ENCODE peak calls at places on chromosomes 7 and 10, in five cellular contexts. One of them, this sample, is unnamed.

GRCh38 chr10:79386637-79387465 is 39.6 kb downstream of the PPIF start:
- DNase-seq in MM.1S: no peak
- DNase-seq in tibial artery: peak; percentile 18
- DNase-seq in endodermal cell: peak; percentile 53
- DNase-seq in psoas muscle: no peak
- DNase-seq in this sample: no peak

GRCh38 chr10:125083576-125083920 is 76.8 kb downstream of the CTBP2 start:
- DNase-seq in MM.1S: no peak
- DNase-seq in tibial artery: peak; percentile 51
- DNase-seq in endodermal cell: no peak
- DNase-seq in psoas muscle: no peak
- DNase-seq in this sample: no peak

GRCh38 chr10:95474228-95475002 is 86.8 kb downstream of the SORBS1 start:
- DNase-seq in MM.1S: no peak
- DNase-seq in tibial artery: peak; percentile 58
- DNase-seq in endodermal cell: no peak
- DNase-seq in psoas muscle: no peak
- DNase-seq in this sample: no peak

GRCh38 chr10:125159486-125159931 is 854 bp downstream of the CTBP2 start:
- DNase-seq in MM.1S: no peak
- DNase-seq in tibial artery: peak; percentile 28
- DNase-seq in endodermal cell: peak; percentile 52
- DNase-seq in psoas muscle: peak; percentile 46
- DNase-seq in this sample: no peak

GRCh38 chr10:100660945-100661344 is 84.4 kb upstream of the PAX2 start:
- DNase-seq in MM.1S: no peak
- DNase-seq in tibial artery: no peak
- DNase-seq in endodermal cell: no peak
- DNase-seq in psoas muscle: no peak
- DNase-seq in this sample: no peak

GRCh38 chr7:4177001-4177400 is 505.1 kb upstream of the FOXK1 start:
- DNase-seq in MM.1S: no peak
- DNase-seq in tibial artery: no peak
- DNase-seq in endodermal cell: no peak
- DNase-seq in psoas muscle: no peak
- DNase-seq in this sample: no peak

GRCh38 chr10:89550509-89550908 is 15.1 kb upstream of the SLC16A12 start:
- DNase-seq in MM.1S: no peak
- DNase-seq in tibial artery: no peak
- DNase-seq in endodermal cell: no peak
- DNase-seq in psoas muscle: no peak
- DNase-seq in this sample: no peak

GRCh38 chr10:95280637-95281036 is 10.2 kb downstream of the PDLIM1 start:
- DNase-seq in MM.1S: no peak
- DNase-seq in tibial artery: no peak
- DNase-seq in endodermal cell: no peak
- DNase-seq in psoas muscle: no peak
- DNase-seq in this sample: no peak

GRCh38 chr10:132502544-132503300 is 34.9 kb upstream of the INPP5A start:
- DNase-seq in MM.1S: no peak
- DNase-seq in tibial artery: no peak
- DNase-seq in endodermal cell: no peak
- DNase-seq in psoas muscle: no peak
- DNase-seq in this sample: no peak

GRCh38 chr7:140230517-140230861 is 53.7 kb upstream of the KDM7A start:
- DNase-seq in MM.1S: peak; percentile 63
- DNase-seq in tibial artery: peak; percentile 46
- DNase-seq in endodermal cell: peak; percentile 54
- DNase-seq in psoas muscle: peak; percentile 58
- DNase-seq in this sample: no peak

GRCh38 chr10:13759167-13759566 is 172.4 kb downstream of the PRPF18 start:
- DNase-seq in MM.1S: no peak
- DNase-seq in tibial artery: no peak
- DNase-seq in endodermal cell: peak; percentile 77
- DNase-seq in psoas muscle: no peak
- DNase-seq in this sample: no peak

GRCh38 chr7:155611808-155612447 is 32.5 kb upstream of the RBM33 start:
- DNase-seq in MM.1S: no peak
- DNase-seq in tibial artery: no peak
- DNase-seq in endodermal cell: no peak
- DNase-seq in psoas muscle: no peak
- DNase-seq in this sample: no peak

DNA sequence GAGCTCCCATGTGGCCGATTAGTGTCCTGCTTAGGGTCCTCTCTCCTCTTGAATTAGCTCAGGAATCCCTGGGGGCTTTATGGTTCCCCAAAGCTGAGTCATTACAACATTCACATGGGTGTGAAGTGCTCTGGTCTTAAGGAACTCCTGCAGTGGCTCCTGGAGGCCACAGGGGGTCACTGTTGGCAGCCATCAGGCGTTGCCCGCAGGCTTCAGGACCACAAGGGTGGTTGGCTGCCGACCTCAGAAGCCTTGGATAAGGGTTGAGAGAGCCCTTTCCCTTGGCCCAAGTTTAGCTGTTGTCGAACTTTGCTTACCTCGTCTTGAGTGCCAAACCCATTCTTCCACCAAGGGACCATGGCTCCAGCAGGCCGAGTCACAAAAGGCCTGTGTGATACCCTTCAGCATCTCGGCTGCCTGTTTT is 61.7 kb downstream of the SH2D4B start:
- DNase-seq in MM.1S: peak; percentile 35
- DNase-seq in tibial artery: no peak
- DNase-seq in endodermal cell: peak; percentile 92
- DNase-seq in psoas muscle: no peak
- DNase-seq in this sample: peak; percentile 58
- TF ChIP-seq CTCF in MM.1S: peak; percentile 75
- TF ChIP-seq CTCF in tibial artery: peak; percentile 16
- TF ChIP-seq CTCF in endodermal cell: peak; percentile 94
- TF ChIP-seq CTCF in psoas muscle: peak; percentile 39
- TF ChIP-seq CTCF in this sample: peak; percentile 83

GRCh38 chr10:78035025-78035424 is 1.4 kb downstream of the RPS24 start:
- DNase-seq in MM.1S: no peak
- DNase-seq in tibial artery: no peak
- DNase-seq in endodermal cell: no peak
- DNase-seq in psoas muscle: no peak
- DNase-seq in this sample: no peak

GRCh38 chr10:78028438-78029293 is 649 bp downstream of the POLR3A start:
- DNase-seq in MM.1S: peak; percentile 23
- DNase-seq in tibial artery: no peak
- DNase-seq in endodermal cell: no peak
- DNase-seq in psoas muscle: no peak
- DNase-seq in this sample: peak; percentile 15

GRCh38 chr10:78033623-78034470 is at the start of gene RPS24:
- DNase-seq in MM.1S: peak; percentile 97
- DNase-seq in tibial artery: peak; percentile 96
- DNase-seq in endodermal cell: peak; percentile 98
- DNase-seq in psoas muscle: peak; percentile 94
- DNase-seq in this sample: peak; percentile 98

GRCh38 chr10:78025685-78026364 is 3.5 kb downstream of the POLR3A start:
- DNase-seq in MM.1S: no peak
- DNase-seq in tibial artery: no peak
- DNase-seq in endodermal cell: no peak
- DNase-seq in psoas muscle: no peak
- DNase-seq in this sample: no peak

GRCh38 chr10:78029294-78030226 is at the start of gene POLR3A:
- DNase-seq in MM.1S: peak; percentile 97
- DNase-seq in tibial artery: peak; percentile 96
- DNase-seq in endodermal cell: peak; percentile 98
- DNase-seq in psoas muscle: peak; percentile 98
- DNase-seq in this sample: peak; percentile 96
- H3K27ac ChIP-seq in MM.1S: peak within 1 kb of the TSS; percentile 43
- H3K27ac ChIP-seq in tibial artery: peak within 1 kb of the TSS; percentile 74
- H3K27ac ChIP-seq in endodermal cell: peak within 1 kb of the TSS; percentile 79
- H3K27ac ChIP-seq in psoas muscle: peak within 1 kb of the TSS; percentile 83
- H3K27ac ChIP-seq in this sample: peak within 1 kb of the TSS; percentile 70

DNA sequence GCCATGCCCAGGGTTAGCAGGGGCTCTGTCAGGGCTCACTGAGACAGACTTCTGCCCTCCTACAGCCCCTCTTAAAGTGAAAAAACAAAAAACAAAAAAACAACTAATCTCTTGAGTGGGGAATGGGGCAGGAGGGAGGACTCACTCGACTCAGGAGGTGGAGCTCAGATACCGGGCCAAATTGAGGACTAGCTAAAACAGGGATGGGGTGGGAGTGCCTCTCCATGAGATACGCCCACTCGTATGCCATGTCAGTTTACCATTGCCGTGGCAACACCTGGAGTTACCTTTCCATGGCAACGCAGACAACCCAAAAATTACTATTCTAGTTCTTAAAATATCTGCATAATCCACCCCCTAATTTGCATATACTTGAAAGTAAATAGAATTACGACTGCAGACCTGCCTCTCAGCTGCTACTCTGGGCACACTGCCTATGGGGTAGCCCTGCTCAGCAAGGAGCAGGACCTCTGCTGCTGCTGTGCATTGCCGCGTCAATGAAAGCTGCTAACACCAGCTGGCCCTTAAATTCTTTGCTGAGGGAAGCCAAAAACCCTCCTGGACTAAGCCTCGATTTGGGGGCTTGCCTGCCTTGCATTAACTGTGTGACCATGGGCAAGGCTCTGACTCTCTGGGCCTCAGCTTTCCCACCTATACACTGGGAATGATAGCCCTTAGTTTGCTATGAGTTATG is 13.3 kb downstream of the SSC4D start:
- DNase-seq in MM.1S: no peak
- DNase-seq in tibial artery: no peak
- DNase-seq in endodermal cell: peak; percentile 86
- DNase-seq in psoas muscle: no peak
- DNase-seq in this sample: no peak
- TF ChIP-seq CTCF in MM.1S: no peak
- TF ChIP-seq CTCF in tibial artery: no peak
- TF ChIP-seq CTCF in endodermal cell: no peak
- TF ChIP-seq CTCF in psoas muscle: no peak
- TF ChIP-seq CTCF in this sample: no peak

GRCh38 chr10:72260215-72260587 is 13.5 kb upstream of the DDIT4 start:
- DNase-seq in MM.1S: no peak
- DNase-seq in tibial artery: no peak
- DNase-seq in endodermal cell: no peak
- DNase-seq in psoas muscle: no peak
- DNase-seq in this sample: no peak

GRCh38 chr10:72263613-72264241 is 10.0 kb upstream of the DDIT4 start:
- DNase-seq in MM.1S: peak; percentile 92
- DNase-seq in tibial artery: no peak
- DNase-seq in endodermal cell: no peak
- DNase-seq in psoas muscle: no peak
- DNase-seq in this sample: peak; percentile 93

GRCh38 chr10:72260588-72261322 is 13.0 kb upstream of the DDIT4 start:
- DNase-seq in MM.1S: peak; percentile 92
- DNase-seq in tibial artery: peak; percentile 78
- DNase-seq in endodermal cell: peak; percentile 99
- DNase-seq in psoas muscle: peak; percentile 87
- DNase-seq in this sample: peak; percentile 91

GRCh38 chr10:72259491-72260214 is 14.1 kb upstream of the DDIT4 start:
- DNase-seq in MM.1S: no peak
- DNase-seq in tibial artery: no peak
- DNase-seq in endodermal cell: no peak
- DNase-seq in psoas muscle: no peak
- DNase-seq in this sample: peak; percentile 40

GRCh38 chr10:72261323-72262018 is 12.3 kb upstream of the DDIT4 start:
- DNase-seq in MM.1S: peak; percentile 76
- DNase-seq in tibial artery: no peak
- DNase-seq in endodermal cell: no peak
- DNase-seq in psoas muscle: no peak
- DNase-seq in this sample: peak; percentile 72
- H3K27ac ChIP-seq in MM.1S: peak overlapping the region; percentile 99
- H3K27ac ChIP-seq in tibial artery: peak overlapping the region; percentile 92
- H3K27ac ChIP-seq in endodermal cell: peak overlapping the region; percentile 88
- H3K27ac ChIP-seq in psoas muscle: peak overlapping the region; percentile 91
- H3K27ac ChIP-seq in this sample: peak overlapping the region; percentile 74

GRCh38 chr7:32039000-32039756 is 31.0 kb downstream of the PDE1C start:
- DNase-seq in MM.1S: no peak
- DNase-seq in tibial artery: no peak
- DNase-seq in endodermal cell: peak; percentile 61
- DNase-seq in psoas muscle: no peak
- DNase-seq in this sample: no peak
- TF ChIP-seq CTCF in MM.1S: no peak
- TF ChIP-seq CTCF in tibial artery: no peak
- TF ChIP-seq CTCF in endodermal cell: peak; percentile 80
- TF ChIP-seq CTCF in psoas muscle: no peak
- TF ChIP-seq CTCF in this sample: no peak

DNA sequence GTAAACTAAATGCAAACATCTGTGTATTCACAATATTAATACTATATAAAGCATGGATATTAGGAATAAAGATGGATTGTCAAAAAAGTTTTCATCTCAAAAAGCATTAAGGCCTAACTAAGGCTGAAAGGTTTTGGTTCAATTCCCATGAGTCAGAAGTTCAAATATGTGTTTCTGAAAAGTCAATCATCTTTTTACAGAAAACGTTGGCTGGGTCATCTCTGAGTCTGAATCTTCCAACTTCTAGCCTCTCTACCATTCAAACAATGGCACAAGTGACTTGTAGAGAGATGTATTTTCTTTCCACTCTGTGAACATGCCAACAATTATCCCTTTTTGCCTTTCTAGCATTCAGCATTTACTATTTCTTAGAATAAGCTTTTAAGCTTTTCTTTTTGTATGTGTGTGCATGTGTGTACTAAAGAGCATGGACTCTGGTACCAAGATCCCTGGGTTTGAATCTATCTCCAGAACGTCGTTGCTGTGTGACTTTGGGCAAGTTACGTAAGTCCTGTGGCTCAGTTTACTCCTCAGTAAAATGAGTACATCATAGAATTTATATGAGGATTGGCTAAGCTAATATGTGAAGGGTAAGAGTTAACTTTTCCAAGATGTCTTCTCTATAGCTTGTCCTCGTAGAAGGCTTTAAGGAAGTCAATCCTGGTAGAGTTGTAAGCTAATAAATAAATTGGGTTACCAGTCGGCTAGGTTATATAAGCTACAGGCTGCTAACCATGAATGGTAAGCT is 156.7 kb downstream of the CRPPA start:
- DNase-seq in MM.1S: no peak
- DNase-seq in tibial artery: no peak
- DNase-seq in endodermal cell: no peak
- DNase-seq in psoas muscle: no peak
- DNase-seq in this sample: no peak
- H3K27ac ChIP-seq in MM.1S: no peak overlapping the region
- H3K27ac ChIP-seq in tibial artery: no peak overlapping the region
- H3K27ac ChIP-seq in endodermal cell: no peak overlapping the region
- H3K27ac ChIP-seq in psoas muscle: no peak overlapping the region
- H3K27ac ChIP-seq in this sample: no peak overlapping the region